ENCODE peak calls at places on chromosomes 13 and 19, in four cellular contexts. One of them, this sample, is unnamed. For H3K36me3 and H3K4me1, the result is how much of the 10 kb centered on the place peaks cover.

GRCh38 chr19:7366701-7367420 is 18.1 kb downstream of the ARHGEF18 start:
- DNase-seq in CD8-positive, alpha-beta T cell: no peak
- DNase-seq in neural progenitor cell: peak
- DNase-seq in OCI-LY7: peak
- DNase-seq in this sample: no peak

GRCh38 chr13:33383724-33384577 is 98.4 kb upstream of the STARD13 start:
- DNase-seq in neural progenitor cell: no peak
- DNase-seq in CD8-positive, alpha-beta T cell: no peak
- DNase-seq in OCI-LY7: no peak
- DNase-seq in this sample: no peak

GRCh38 chr19:31286491-31286890 is 62.7 kb downstream of the TSHZ3 start:
- DNase-seq in neural progenitor cell: no peak
- DNase-seq in OCI-LY7: no peak
- DNase-seq in CD8-positive, alpha-beta T cell: no peak
- DNase-seq in this sample: no peak

GRCh38 chr13:29161653-29162052 is 341.5 kb downstream of the MTUS2 start:
- DNase-seq in neural progenitor cell: no peak
- DNase-seq in CD8-positive, alpha-beta T cell: no peak
- DNase-seq in OCI-LY7: no peak
- DNase-seq in this sample: no peak

GRCh38 chr13:76992548-76993001 is 694 bp downstream of the CLN5 start:
- DNase-seq in OCI-LY7: peak
- DNase-seq in CD8-positive, alpha-beta T cell: peak
- DNase-seq in neural progenitor cell: peak
- DNase-seq in this sample: no peak

GRCh38 chr19:2249880-2250764 is 999 bp downstream of the AMH start:
- DNase-seq in CD8-positive, alpha-beta T cell: no peak
- DNase-seq in OCI-LY7: no peak
- DNase-seq in neural progenitor cell: no peak
- DNase-seq in this sample: no peak

GRCh38 chr13:90105881-90106496 is 1241.5 kb upstream of the MIR17HG start:
- DNase-seq in OCI-LY7: no peak
- DNase-seq in CD8-positive, alpha-beta T cell: no peak
- DNase-seq in neural progenitor cell: no peak
- DNase-seq in this sample: no peak

GRCh38 chr13:78239681-78240080 is 321.1 kb upstream of the EDNRB start:
- DNase-seq in neural progenitor cell: peak
- DNase-seq in CD8-positive, alpha-beta T cell: no peak
- DNase-seq in OCI-LY7: no peak
- DNase-seq in this sample: no peak

GRCh38 chr13:89310943-89311342 is 1639.8 kb downstream of the SLITRK5 start:
- DNase-seq in neural progenitor cell: no peak
- DNase-seq in OCI-LY7: no peak
- DNase-seq in CD8-positive, alpha-beta T cell: no peak
- DNase-seq in this sample: no peak

GRCh38 chr13:47288546-47288945 is 391.7 kb upstream of the HTR2A start:
- DNase-seq in CD8-positive, alpha-beta T cell: no peak
- DNase-seq in OCI-LY7: no peak
- DNase-seq in neural progenitor cell: no peak
- DNase-seq in this sample: no peak

GRCh38 chr13:45850020-45850613 is 1.4 kb downstream of the SIAH3 start:
- DNase-seq in CD8-positive, alpha-beta T cell: no peak
- DNase-seq in OCI-LY7: no peak
- DNase-seq in neural progenitor cell: peak
- DNase-seq in this sample: no peak

GRCh38 chr19:42601811-42602443 is 7.2 kb upstream of the CEACAM8 start:
- DNase-seq in OCI-LY7: peak
- DNase-seq in neural progenitor cell: peak
- DNase-seq in CD8-positive, alpha-beta T cell: no peak
- DNase-seq in this sample: no peak

GRCh38 chr13:43014162-43014561 is 9.2 kb upstream of the DNAJC15 start:
- DNase-seq in OCI-LY7: no peak
- DNase-seq in neural progenitor cell: no peak
- DNase-seq in CD8-positive, alpha-beta T cell: no peak
- DNase-seq in this sample: no peak

GRCh38 chr13:66778461-66778860 is 451.7 kb downstream of the PCDH9 start:
- DNase-seq in neural progenitor cell: no peak
- DNase-seq in OCI-LY7: no peak
- DNase-seq in CD8-positive, alpha-beta T cell: no peak
- DNase-seq in this sample: no peak

GRCh38 chr13:112849500-112849899 is 119.5 kb upstream of the MCF2L start:
- DNase-seq in OCI-LY7: peak
- DNase-seq in neural progenitor cell: no peak
- DNase-seq in CD8-positive, alpha-beta T cell: no peak
- DNase-seq in this sample: no peak

GRCh38 chr19:3667037-3667638 is 33.1 kb downstream of the PIP5K1C start:
- DNase-seq in OCI-LY7: no peak
- DNase-seq in CD8-positive, alpha-beta T cell: no peak
- DNase-seq in neural progenitor cell: no peak
- DNase-seq in this sample: no peak

GRCh38 chr13:101576452-101576851 is 124.0 kb downstream of the ITGBL1 start:
- DNase-seq in OCI-LY7: no peak
- DNase-seq in CD8-positive, alpha-beta T cell: no peak
- DNase-seq in neural progenitor cell: no peak
- DNase-seq in this sample: no peak

GRCh38 chr13:113822266-113822665 is 41.6 kb downstream of the GAS6 start:
- DNase-seq in OCI-LY7: no peak
- DNase-seq in neural progenitor cell: no peak
- DNase-seq in CD8-positive, alpha-beta T cell: no peak
- DNase-seq in this sample: no peak

GRCh38 chr19:55693336-55693974 is 18.4 kb downstream of the EPN1 start:
- DNase-seq in neural progenitor cell: no peak
- DNase-seq in OCI-LY7: no peak
- DNase-seq in CD8-positive, alpha-beta T cell: no peak
- DNase-seq in this sample: no peak
- H3K36me3 ChIP-seq in neural progenitor cell: under half
- H3K36me3 ChIP-seq in OCI-LY7: half or more
- H3K36me3 ChIP-seq in CD8-positive, alpha-beta T cell: under half
- H3K36me3 ChIP-seq in this sample: under half

GRCh38 chr13:74047925-74048324 is 86.3 kb downstream of the KLF12 start:
- DNase-seq in CD8-positive, alpha-beta T cell: no peak
- DNase-seq in neural progenitor cell: peak
- DNase-seq in OCI-LY7: no peak
- DNase-seq in this sample: no peak
- H3K4me1 ChIP-seq in CD8-positive, alpha-beta T cell: under half
- H3K4me1 ChIP-seq in neural progenitor cell: under half
- H3K4me1 ChIP-seq in OCI-LY7: under half
- H3K4me1 ChIP-seq in this sample: under half

GRCh38 chr13:37769078-37769477 is 100.5 kb downstream of the TRPC4 start:
- DNase-seq in CD8-positive, alpha-beta T cell: no peak
- DNase-seq in neural progenitor cell: no peak
- DNase-seq in OCI-LY7: peak
- DNase-seq in this sample: no peak
- TF ChIP-seq CTCF in CD8-positive, alpha-beta T cell: no peak
- TF ChIP-seq CTCF in neural progenitor cell: peak
- TF ChIP-seq CTCF in OCI-LY7: peak
- TF ChIP-seq CTCF in this sample: no peak

GRCh38 chr19:55042688-55043087 is 4.6 kb upstream of the GP6 start:
- DNase-seq in CD8-positive, alpha-beta T cell: no peak
- DNase-seq in neural progenitor cell: no peak
- DNase-seq in OCI-LY7: no peak
- DNase-seq in this sample: no peak

GRCh38 chr19:55044286-55044685 is 6.2 kb upstream of the GP6 start:
- DNase-seq in neural progenitor cell: no peak
- DNase-seq in OCI-LY7: no peak
- DNase-seq in CD8-positive, alpha-beta T cell: no peak
- DNase-seq in this sample: no peak

GRCh38 chr19:55041627-55042343 is 3.7 kb upstream of the GP6 start:
- DNase-seq in neural progenitor cell: no peak
- DNase-seq in CD8-positive, alpha-beta T cell: no peak
- DNase-seq in OCI-LY7: no peak
- DNase-seq in this sample: no peak

GRCh38 chr19:55042344-55042678 is 4.2 kb upstream of the GP6 start:
- DNase-seq in OCI-LY7: no peak
- DNase-seq in neural progenitor cell: no peak
- DNase-seq in CD8-positive, alpha-beta T cell: no peak
- DNase-seq in this sample: no peak

GRCh38 chr19:55041244-55041626 is 3.2 kb upstream of the GP6 start:
- DNase-seq in OCI-LY7: no peak
- DNase-seq in CD8-positive, alpha-beta T cell: no peak
- DNase-seq in neural progenitor cell: no peak
- DNase-seq in this sample: no peak
- H3K36me3 ChIP-seq in OCI-LY7: under half
- H3K36me3 ChIP-seq in CD8-positive, alpha-beta T cell: under half
- H3K36me3 ChIP-seq in neural progenitor cell: under half
- H3K36me3 ChIP-seq in this sample: under half

DNA sequence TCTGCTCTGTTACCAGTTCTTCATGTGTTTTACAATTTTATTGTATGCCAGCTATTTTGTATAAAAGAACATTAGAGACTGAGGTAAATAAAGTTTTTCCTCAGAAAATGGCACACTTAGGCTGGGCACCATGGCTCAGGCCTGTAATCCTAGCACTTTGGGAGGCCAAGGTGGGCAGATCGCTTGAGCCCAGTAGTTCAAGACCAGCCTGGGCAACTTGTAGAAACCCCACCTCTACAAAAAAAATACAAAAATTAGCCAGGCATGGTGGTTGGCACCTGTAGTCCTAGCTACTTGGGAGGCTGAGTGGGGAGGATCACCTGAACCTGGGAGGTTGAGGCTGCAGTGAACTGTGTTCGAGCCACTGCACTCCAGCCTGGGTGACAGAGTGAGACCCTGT is 32.0 kb downstream of the CCDC8 start:
- DNase-seq in OCI-LY7: no peak
- DNase-seq in CD8-positive, alpha-beta T cell: no peak
- DNase-seq in neural progenitor cell: no peak
- DNase-seq in this sample: no peak
- H3K4me1 ChIP-seq in OCI-LY7: under half
- H3K4me1 ChIP-seq in CD8-positive, alpha-beta T cell: under half
- H3K4me1 ChIP-seq in neural progenitor cell: under half
- H3K4me1 ChIP-seq in this sample: under half